ENCODE peak calls at places on chromosomes 12 and 14, in nine cellular contexts. E is activated effector memory CD4-positive, alpha-beta T cell treated with anti-CD3 and anti-CD28 coated beads, Interleukin-2, amount 50 U/mL, for 16 hours; J is activated T-helper 1 cell treated with Interleukin-2 at 50 U/mL for 16 hours; N is NCI-H2081 treated with DMSO at 0.1 percent for 48 hours; M is stimulated activated CD4-positive, alpha-beta T cell treated with anti-CD3 and anti-CD28 coated beads, TNF-alpha, amount 100 ng/mL, for 4 hours; D is GM23338; T is sciatic nerve; C is fibroblast of lung; I is activated gamma-delta T cell treated with Interleukin-2 at 50 U/mL for 16 hours. K is an unnamed sample.

GRCh38 chr14:22283000-22283399 is 306.0 kb downstream of the DAD1 start:
- DNase-seq in E (no peak), J (no peak), N (no peak), M (no peak), D (no peak), T (no peak), C (no peak), I (no peak), K (no peak)

GRCh38 chr14:28677381-28677780 is 89.2 kb upstream of the FOXG1 start:
- DNase-seq in E (no peak), J (no peak), N (no peak), M (no peak), D (peak), T (no peak), C (no peak), I (no peak), K (no peak)

GRCh38 chr12:104669851-104670337 is 213.1 kb downstream of the CHST11 start:
- DNase-seq in E (no peak), J (no peak), N (no peak), M (no peak), D (no peak), T (peak), C (peak), I (peak), K (peak)

GRCh38 chr12:49987620-49988303 is 15.0 kb downstream of the AQP6 start:
- DNase-seq in E (no peak), J (no peak), N (peak), M (no peak), D (no peak), T (no peak), C (no peak), I (no peak), K (no peak)

GRCh38 chr14:29222671-29223268 is 456.2 kb downstream of the FOXG1 start:
- DNase-seq in E (no peak), J (no peak), N (peak), M (no peak), D (peak), T (no peak), C (peak), I (no peak), K (no peak)

GRCh38 chr14:68797180-68797670 is 4.4 kb upstream of the ZFP36L1 start:
- DNase-seq in E (peak), J (no peak), N (no peak), M (no peak), D (peak), T (no peak), C (no peak), I (no peak), K (no peak)

GRCh38 chr12:131862084-131862441 is 32.4 kb upstream of the ULK1 start:
- DNase-seq in E (no peak), J (no peak), N (no peak), M (no peak), D (no peak), T (no peak), C (no peak), I (no peak), K (no peak)

GRCh38 chr12:69988601-69989194 is 163.7 kb downstream of the MYRFL start:
- DNase-seq in E (no peak), J (no peak), N (no peak), M (no peak), D (no peak), T (no peak), C (peak), I (no peak), K (no peak)

GRCh38 chr12:124183172-124183571 is 111.7 kb upstream of the RFLNA start:
- DNase-seq in E (no peak), J (no peak), N (no peak), M (no peak), D (no peak), T (no peak), C (no peak), I (no peak), K (no peak)

GRCh38 chr12:92034858-92035401 is 110.7 kb downstream of the BTG1 start:
- DNase-seq in E (peak), J (peak), N (no peak), M (no peak), D (no peak), T (peak), C (peak), I (peak), K (no peak)

GRCh38 chr14:69424139-69424923 is 25.8 kb downstream of the SLC39A9 start:
- DNase-seq in E (no peak), J (no peak), N (no peak), M (no peak), D (no peak), T (no peak), C (peak), I (no peak), K (no peak)

GRCh38 chr14:85241022-85241880 is 288.7 kb upstream of the FLRT2 start:
- DNase-seq in E (no peak), J (no peak), N (no peak), M (no peak), D (no peak), T (no peak), C (no peak), I (no peak), K (no peak)

GRCh38 chr12:69897744-69898143 is 72.7 kb downstream of the MYRFL start:
- DNase-seq in E (no peak), J (no peak), N (no peak), M (no peak), D (peak), T (no peak), C (peak), I (no peak), K (no peak)

GRCh38 chr14:28020112-28020511 is 746.5 kb upstream of the FOXG1 start:
- DNase-seq in E (no peak), J (no peak), N (no peak), M (no peak), D (no peak), T (no peak), C (no peak), I (no peak), K (no peak)

GRCh38 chr12:110135012-110135411 is 10.9 kb downstream of the IFT81 start:
- DNase-seq in E (no peak), J (no peak), N (no peak), M (no peak), D (no peak), T (no peak), C (peak), I (no peak), K (no peak)

GRCh38 chr14:92517761-92518160 is 4.2 kb downstream of the RIN3 start:
- DNase-seq in E (peak), J (no peak), N (no peak), M (no peak), D (no peak), T (no peak), C (no peak), I (no peak), K (no peak)

GRCh38 chr12:70828391-70828790 is 92.1 kb downstream of the PTPRR start:
- DNase-seq in E (no peak), J (no peak), N (no peak), M (no peak), D (no peak), T (no peak), C (peak), I (no peak), K (no peak)

GRCh38 chr12:10033783-10034381 is 3.4 kb downstream of the CLEC9A start:
- DNase-seq in E (no peak), J (no peak), N (no peak), M (no peak), D (peak), T (no peak), C (peak), I (no peak), K (no peak)

K was measured in GM12891.